ENCODE peak calls at places on chromosomes 6 and 20, in eight cellular contexts. O, K, N, B, T, A, P and Q are unnamed samples.

GRCh38 chr6:46410330-46410953 is 80.8 kb downstream of the RCAN2 start:
- DNase-seq in O (no peak), K (no peak), N (peak), B (no peak), T (peak), A (no peak), P (no peak), Q (peak)

GRCh38 chr6:166619912-166620311 is 7.1 kb downstream of the RPS6KA2 start:
- DNase-seq in O (no peak), K (no peak), N (peak), B (no peak), T (peak), A (peak), P (no peak), Q (peak)

GRCh38 chr6:86706449-86706848 is 230.9 kb upstream of the HTR1E start:
- DNase-seq in O (no peak), K (no peak), N (no peak), B (no peak), T (no peak), A (no peak), P (no peak), Q (no peak)

GRCh38 chr20:50027611-50028105 is 44.9 kb downstream of the SNAI1 start:
- DNase-seq in O (peak), K (peak), N (peak), B (no peak), T (peak), A (no peak), P (no peak), Q (peak)

GRCh38 chr6:37257634-37258404 is at the start of the genes TBC1D22B and TMEM217:
- DNase-seq in O (peak), K (peak), N (peak), B (peak), T (peak), A (peak), P (peak), Q (peak)

GRCh38 chr20:6765469-6766058 is 1.9 kb upstream of the BMP2 start:
- DNase-seq in O (no peak), K (no peak), N (peak), B (no peak), T (peak), A (no peak), P (no peak), Q (peak)

GRCh38 chr20:11181964-11182363 is 508.2 kb upstream of the JAG1 start:
- DNase-seq in O (no peak), K (no peak), N (no peak), B (no peak), T (no peak), A (no peak), P (no peak), Q (no peak)

GRCh38 chr6:121285041-121285440 is 49.2 kb downstream of the TBC1D32 start:
- DNase-seq in O (no peak), K (no peak), N (no peak), B (no peak), T (peak), A (no peak), P (no peak), Q (peak)

GRCh38 chr20:8757146-8757545 is 311.7 kb upstream of the PLCB4 start:
- DNase-seq in O (no peak), K (no peak), N (peak), B (no peak), T (peak), A (no peak), P (no peak), Q (peak)

GRCh38 chr20:33832113-33832853 is 21.1 kb downstream of the CHMP4B start:
- DNase-seq in O (no peak), K (no peak), N (no peak), B (no peak), T (peak), A (no peak), P (no peak), Q (no peak)

GRCh38 chr6:53894086-53894485 is 99.3 kb downstream of the LRRC1 start:
- DNase-seq in O (no peak), K (no peak), N (no peak), B (no peak), T (peak), A (no peak), P (peak), Q (peak)

GRCh38 chr6:35195120-35195780 is 18.5 kb upstream of the SCUBE3 start:
- DNase-seq in O (no peak), K (no peak), N (no peak), B (no peak), T (no peak), A (no peak), P (no peak), Q (no peak)

GRCh38 chr6:15962449-15962764 is 166.5 kb upstream of the MYLIP start:
- DNase-seq in O (no peak), K (no peak), N (peak), B (no peak), T (peak), A (no peak), P (no peak), Q (peak)

GRCh38 chr6:90256698-90257485 is 39.8 kb downstream of the BACH2 start:
- DNase-seq in O (no peak), K (no peak), N (no peak), B (no peak), T (peak), A (no peak), P (no peak), Q (peak)

GRCh38 chr6:43982084-43982625 is 145.1 kb downstream of the MRPL14 start:
- DNase-seq in O (no peak), K (no peak), N (no peak), B (no peak), T (no peak), A (peak), P (no peak), Q (no peak)